ENCODE peak calls at places on chromosomes 5 and 9, in eight cellular contexts. L, P, B, M, N, D, I and U are unnamed samples.

GRCh38 chr9:76691761-76692313 is 72.4 kb upstream of the PCA3 start:
- DNase-seq in B (no peak), D (peak), L (no peak), P (no peak), M (no peak), N (no peak), I (no peak), U (no peak)

GRCh38 chr9:137582286-137582860 is 3.6 kb upstream of the DPH7 start:
- DNase-seq in I (peak), B (no peak), N (no peak), M (no peak), P (no peak), L (no peak), D (peak), U (peak)

GRCh38 chr5:93589348-93589662 is 6.3 kb downstream of the NR2F1 start:
- DNase-seq in P (no peak), M (no peak), L (no peak), D (no peak), I (no peak), N (no peak), B (no peak), U (no peak)

GRCh38 chr5:176845392-176845713 is 35.0 kb downstream of the UNC5A start:
- DNase-seq in M (no peak), L (no peak), N (no peak), I (no peak), B (no peak), D (no peak), P (no peak), U (no peak)

GRCh38 chr5:39580702-39581498 is 156.1 kb upstream of the DAB2 start:
- DNase-seq in L (no peak), I (no peak), M (no peak), N (peak), D (no peak), P (no peak), B (peak), U (no peak)

GRCh38 chr9:68760674-68761003 is 55.6 kb downstream of the PIP5K1B start:
- DNase-seq in D (no peak), N (no peak), L (no peak), P (no peak), I (no peak), M (no peak), B (no peak), U (no peak)

GRCh38 chr5:77397686-77398300 is 94.3 kb downstream of the WDR41 start:
- DNase-seq in N (no peak), P (no peak), I (no peak), L (no peak), M (no peak), B (peak), D (no peak), U (no peak)

GRCh38 chr9:14813336-14814020 is 90.9 kb upstream of the CER1 start:
- DNase-seq in P (no peak), B (peak), L (no peak), D (no peak), I (no peak), N (no peak), M (no peak), U (no peak)

GRCh38 chr9:28443461-28443860 is 870.2 kb upstream of the C9orf72 start:
- DNase-seq in N (no peak), L (no peak), P (no peak), I (no peak), B (no peak), M (no peak), D (no peak), U (no peak)

GRCh38 chr9:93188426-93189368 is 4.8 kb downstream of the WNK2 start:
- DNase-seq in P (no peak), I (no peak), M (no peak), L (peak), N (no peak), D (no peak), B (no peak), U (no peak)

GRCh38 chr5:82259172-82259800 is 18.9 kb downstream of the RPS23 start:
- DNase-seq in D (peak), P (no peak), N (peak), L (no peak), M (no peak), B (peak), I (no peak), U (no peak)

GRCh38 chr5:93053825-93054224 is 527.2 kb downstream of the NR2F1-AS1 start:
- DNase-seq in M (no peak), B (no peak), P (no peak), L (no peak), N (peak), D (no peak), I (no peak), U (no peak)

GRCh38 chr5:158435161-158435616 is 576.2 kb upstream of the CLINT1 start:
- DNase-seq in D (no peak), M (no peak), B (peak), L (no peak), N (no peak), I (no peak), P (no peak), U (no peak)

GRCh38 chr9:80951675-80952074 is 737.7 kb downstream of the TLE1 start:
- DNase-seq in B (peak), P (no peak), M (no peak), I (no peak), L (no peak), D (no peak), N (peak), U (no peak)

GRCh38 chr5:83509535-83509934 is 38.0 kb downstream of the VCAN start:
- DNase-seq in L (no peak), B (no peak), I (no peak), P (no peak), N (peak), M (no peak), D (peak), U (peak)

GRCh38 chr9:93091453-93092081 is 4.5 kb upstream of the CARD19 start:
- DNase-seq in D (no peak), B (peak), I (peak), M (peak), P (peak), L (peak), N (peak), U (peak)

GRCh38 chr5:132130918-132131715 is 57.5 kb downstream of the CSF2 start:
- DNase-seq in P (no peak), N (no peak), D (no peak), I (no peak), L (no peak), M (no peak), B (no peak), U (no peak)

GRCh38 chr5:39794511-39794910 is 369.7 kb upstream of the DAB2 start:
- DNase-seq in L (no peak), D (no peak), P (no peak), B (peak), N (peak), I (no peak), M (no peak), U (no peak)

GRCh38 chr5:23466401-23466886 is 41.0 kb upstream of the PRDM9 start:
- DNase-seq in D (no peak), N (no peak), I (no peak), L (no peak), B (peak), P (no peak), M (no peak), U (no peak)

GRCh38 chr5:1029270-1029944 is 20.8 kb downstream of the NKD2 start:
- DNase-seq in D (no peak), N (no peak), L (no peak), M (no peak), I (no peak), B (no peak), P (no peak), U (no peak)

GRCh38 chr9:89359636-89360315 is 41.5 kb downstream of the SECISBP2 start:
- DNase-seq in M (no peak), D (no peak), I (peak), N (peak), B (no peak), L (no peak), P (no peak), U (peak)

GRCh38 chr5:76583163-76584047 is 39.8 kb downstream of the F2RL2 start:
- DNase-seq in L (no peak), I (no peak), D (no peak), M (no peak), P (no peak), B (no peak), N (peak), U (no peak)

GRCh38 chr9:133897675-133898074 is 94.4 kb downstream of the VAV2 start:
- DNase-seq in D (no peak), B (no peak), M (no peak), P (no peak), N (no peak), I (no peak), L (no peak), U (no peak)

GRCh38 chr5:73749485-73750270 is 123.7 kb downstream of the ARHGEF28 start:
- DNase-seq in N (peak), L (no peak), D (no peak), B (no peak), M (no peak), I (no peak), P (peak), U (peak)

GRCh38 chr5:138927539-138927938 is 52.4 kb upstream of the LRRTM2 start:
- DNase-seq in D (no peak), P (no peak), L (no peak), B (no peak), N (no peak), M (no peak), I (no peak), U (no peak)

GRCh38 chr5:36558652-36559051 is 47.8 kb upstream of the SLC1A3 start:
- DNase-seq in N (no peak), D (no peak), B (no peak), M (no peak), I (no peak), P (no peak), L (no peak), U (no peak)

GRCh38 chr5:144634138-144634537 is 463.5 kb downstream of the KCTD16 start:
- DNase-seq in B (no peak), P (no peak), N (no peak), I (no peak), D (no peak), L (no peak), M (no peak), U (no peak)

GRCh38 chr5:79287380-79287779 is 51.4 kb downstream of the JMY start:
- DNase-seq in M (no peak), N (no peak), I (no peak), P (no peak), L (no peak), B (no peak), D (no peak), U (no peak)

DNA sequence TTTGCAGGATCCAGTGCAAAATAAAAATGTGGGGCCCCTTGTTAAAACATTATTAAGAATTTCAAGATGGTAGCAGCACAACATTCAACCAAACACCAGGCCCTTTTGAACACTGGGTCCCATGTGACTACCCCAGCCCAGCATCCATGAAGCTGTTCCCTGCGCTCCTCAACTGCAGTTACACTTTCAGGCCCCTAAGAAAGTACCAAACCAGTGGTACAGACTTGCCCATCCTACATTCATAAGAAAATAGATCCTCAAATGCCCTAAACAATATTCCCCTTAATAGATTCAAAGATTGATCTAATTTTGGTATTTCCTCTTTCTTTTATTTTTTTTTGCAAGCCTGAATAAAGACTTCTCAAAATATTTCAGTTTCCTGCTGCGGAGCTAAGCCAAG is 201.7 kb downstream of the EFNA5 start:
- DNase-seq in B (no peak), P (no peak), M (no peak), D (no peak), I (no peak), N (no peak), L (no peak), U (no peak)
- H3K27ac ChIP-seq in B (peak), P (no peak), M (peak), D (peak), I (no peak), N (peak), L (no peak), U (no peak)

DNA sequence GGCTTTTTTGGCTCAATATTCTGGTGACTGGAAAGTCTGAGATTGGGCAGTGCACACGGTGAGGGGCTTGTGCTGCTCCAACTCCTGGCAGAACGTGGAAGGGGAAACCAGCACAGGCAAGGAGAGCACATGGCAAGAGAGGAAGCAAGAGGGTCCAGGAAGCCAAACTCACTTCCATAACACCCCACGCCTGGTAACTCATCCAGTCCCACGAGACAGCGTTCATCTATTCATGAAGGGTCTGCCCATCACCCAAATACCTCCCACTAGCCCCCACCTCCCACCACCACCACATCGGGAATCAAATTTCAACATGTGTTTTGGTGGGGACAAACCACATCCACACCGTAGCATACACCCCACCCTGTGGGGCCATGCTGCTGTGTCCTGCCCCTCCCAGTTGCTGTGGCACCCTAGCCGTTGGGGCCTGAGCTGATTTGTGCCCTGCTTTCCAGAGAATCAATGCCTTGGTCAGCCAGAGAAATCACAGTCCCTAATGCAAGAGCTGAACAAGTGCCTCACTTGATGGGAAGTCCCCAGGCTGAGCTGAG is 27.3 kb downstream of the PROP1 start:
- DNase-seq in B (no peak), I (no peak), L (no peak), P (no peak), M (no peak), D (no peak), N (no peak), U (no peak)
- H3K4me3 ChIP-seq in B (no peak), I (no peak), L (no peak), P (no peak), M (no peak), D (no peak), N (no peak), U (no peak)

DNA sequence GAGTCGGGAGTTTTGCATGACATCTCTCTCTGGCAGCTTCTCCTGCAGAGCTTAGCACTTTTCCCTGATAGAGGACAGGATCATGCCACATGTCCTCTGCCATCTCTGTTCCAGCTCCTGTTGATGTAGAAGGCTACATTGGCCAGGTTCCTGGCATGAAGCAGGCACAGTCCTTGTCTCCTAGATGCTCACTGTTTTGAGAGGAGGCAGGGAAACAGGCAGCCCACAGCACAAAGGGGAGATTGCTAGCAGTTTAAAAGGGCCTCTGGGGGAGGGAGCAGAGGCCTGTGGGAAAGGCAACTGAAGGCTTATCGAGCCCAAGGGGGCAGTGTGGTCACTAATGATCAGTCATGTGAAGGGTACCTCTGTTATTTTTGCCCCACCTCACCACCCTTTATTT is 10.7 kb downstream of the ARHGAP26 start:
- DNase-seq in D (no peak), L (no peak), I (no peak), P (no peak), N (no peak), B (no peak), M (no peak), U (peak)
- TF ChIP-seq CTCF in D (no peak), L (no peak), I (no peak), P (no peak), N (peak), B (peak), M (no peak), U (no peak)

DNA sequence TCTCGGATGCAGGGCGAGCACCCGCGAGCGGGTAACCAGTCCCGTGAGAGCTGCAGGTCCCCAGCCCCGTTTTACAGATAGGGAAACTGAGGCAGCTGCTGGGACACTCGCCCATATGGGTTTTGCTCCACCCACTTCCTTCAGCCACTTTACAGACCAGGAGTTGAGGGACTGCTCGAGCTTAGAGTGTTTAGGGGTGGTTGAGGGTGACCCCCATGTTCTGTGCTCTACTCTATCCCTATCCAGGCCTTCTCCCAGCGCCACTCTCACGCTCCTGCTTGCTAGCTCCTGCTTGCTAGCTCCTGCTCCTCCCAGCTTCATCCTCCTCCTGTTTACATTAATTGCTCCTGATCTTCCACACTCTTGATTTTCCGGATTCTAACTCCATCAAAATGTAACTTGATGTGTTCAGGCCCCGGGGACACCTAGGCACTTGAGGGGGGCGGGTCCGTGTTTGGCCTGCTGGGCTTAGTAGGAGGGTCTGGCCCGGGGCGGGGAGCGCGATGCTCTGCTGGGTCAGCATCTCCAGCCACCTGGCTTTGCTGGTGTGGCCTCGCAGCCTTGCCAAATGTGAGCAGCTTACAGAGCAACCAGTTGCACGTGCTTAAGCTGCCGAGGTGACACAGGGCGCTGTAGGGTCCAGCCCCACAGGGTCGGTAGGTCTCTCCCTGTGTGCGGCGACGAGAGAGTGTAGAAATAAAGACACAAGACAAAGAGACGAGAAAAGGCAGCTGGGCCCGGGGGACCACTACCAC is 1.5 kb upstream of the PTGES2 start:
- DNase-seq in N (no peak), D (no peak), M (no peak), L (peak), P (peak), I (no peak), B (no peak), U (no peak)
- H3K27ac ChIP-seq in N (peak), D (no peak), M (peak), L (no peak), P (peak), I (peak), B (no peak), U (peak)

DNA sequence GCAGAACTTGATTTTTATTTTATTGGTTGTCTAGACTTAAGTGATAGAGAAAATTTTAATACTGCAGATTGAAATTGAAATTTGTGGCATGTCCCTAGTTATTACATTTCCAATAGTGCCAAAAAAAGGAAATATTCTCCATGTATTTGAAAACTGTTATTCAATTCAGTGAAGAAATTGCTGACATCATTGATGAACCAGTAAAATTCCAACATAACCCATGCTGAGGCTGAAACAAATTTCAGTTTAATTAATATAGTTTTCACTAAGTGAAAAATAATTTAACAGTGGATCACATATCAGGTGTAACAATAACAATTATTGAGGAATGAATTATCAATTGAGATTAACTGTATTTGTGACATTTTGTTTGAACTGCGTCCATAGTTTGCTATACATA is 38.7 kb downstream of the LURAP1L start:
- DNase-seq in N (no peak), I (no peak), M (no peak), B (no peak), D (no peak), P (no peak), L (no peak), U (no peak)
- H3K4me3 ChIP-seq in N (no peak), I (no peak), M (no peak), B (no peak), D (no peak), P (no peak), L (no peak), U (no peak)